ENCODE peak calls at places on chromosomes 11 and 22, in five cellular contexts. One of them, this sample, is unnamed.
A peak's percentile ranks its signal among the peaks of the same experiment; 100 is the strongest.

GRCh38 chr11:34263462-34264186 is 94.2 kb downstream of the ABTB2 start:
- DNase-seq in tibial nerve: no peak
- DNase-seq in naive thymus-derived CD4-positive, alpha-beta T cell: no peak
- DNase-seq in psoas muscle: peak; percentile 72
- DNase-seq in IMR-90: peak; percentile 82
- DNase-seq in this sample: no peak

GRCh38 chr11:45321031-45321595 is 35.0 kb upstream of the SYT13 start:
- DNase-seq in IMR-90: no peak
- DNase-seq in naive thymus-derived CD4-positive, alpha-beta T cell: no peak
- DNase-seq in tibial nerve: no peak
- DNase-seq in psoas muscle: no peak
- DNase-seq in this sample: no peak

GRCh38 chr11:86941077-86941870 is 13.9 kb downstream of the FZD4 start:
- DNase-seq in IMR-90: peak; percentile 25
- DNase-seq in tibial nerve: no peak
- DNase-seq in psoas muscle: no peak
- DNase-seq in naive thymus-derived CD4-positive, alpha-beta T cell: no peak
- DNase-seq in this sample: no peak

GRCh38 chr11:47967577-47968230 is 12.7 kb upstream of the PTPRJ start:
- DNase-seq in tibial nerve: no peak
- DNase-seq in psoas muscle: no peak
- DNase-seq in IMR-90: peak; percentile 32
- DNase-seq in naive thymus-derived CD4-positive, alpha-beta T cell: no peak
- DNase-seq in this sample: no peak

GRCh38 chr22:43127166-43127908 is 15.9 kb downstream of the MCAT start:
- DNase-seq in tibial nerve: no peak
- DNase-seq in psoas muscle: no peak
- DNase-seq in naive thymus-derived CD4-positive, alpha-beta T cell: no peak
- DNase-seq in IMR-90: no peak
- DNase-seq in this sample: no peak

GRCh38 chr11:112903310-112903709 is 57.9 kb upstream of the NCAM1 start:
- DNase-seq in psoas muscle: no peak
- DNase-seq in IMR-90: no peak
- DNase-seq in naive thymus-derived CD4-positive, alpha-beta T cell: no peak
- DNase-seq in tibial nerve: no peak
- DNase-seq in this sample: no peak

GRCh38 chr11:86761978-86762377 is 38.4 kb upstream of the PRSS23 start:
- DNase-seq in IMR-90: peak; percentile 72
- DNase-seq in psoas muscle: no peak
- DNase-seq in naive thymus-derived CD4-positive, alpha-beta T cell: no peak
- DNase-seq in tibial nerve: no peak
- DNase-seq in this sample: no peak

GRCh38 chr22:29587938-29588699 is 7.2 kb upstream of the NIPSNAP1 start:
- DNase-seq in naive thymus-derived CD4-positive, alpha-beta T cell: no peak
- DNase-seq in tibial nerve: no peak
- DNase-seq in psoas muscle: no peak
- DNase-seq in IMR-90: peak; percentile 92
- DNase-seq in this sample: no peak

GRCh38 chr11:46291441-46292143 is 14.1 kb downstream of the CREB3L1 start:
- DNase-seq in psoas muscle: peak; percentile 57
- DNase-seq in naive thymus-derived CD4-positive, alpha-beta T cell: no peak
- DNase-seq in IMR-90: peak; percentile 86
- DNase-seq in tibial nerve: no peak
- DNase-seq in this sample: no peak

GRCh38 chr22:19514831-19515565 is 9.2 kb downstream of the CLDN5 start:
- DNase-seq in IMR-90: peak; percentile 31
- DNase-seq in tibial nerve: no peak
- DNase-seq in naive thymus-derived CD4-positive, alpha-beta T cell: no peak
- DNase-seq in psoas muscle: no peak
- DNase-seq in this sample: no peak

GRCh38 chr11:125036933-125037332 is 26.2 kb upstream of the SLC37A2 start:
- DNase-seq in tibial nerve: no peak
- DNase-seq in IMR-90: peak; percentile 98
- DNase-seq in psoas muscle: no peak
- DNase-seq in naive thymus-derived CD4-positive, alpha-beta T cell: no peak
- DNase-seq in this sample: no peak

GRCh38 chr11:76859708-76860233 is 947 bp upstream of the ACER3 start:
- DNase-seq in naive thymus-derived CD4-positive, alpha-beta T cell: no peak
- DNase-seq in psoas muscle: no peak
- DNase-seq in IMR-90: no peak
- DNase-seq in tibial nerve: no peak
- DNase-seq in this sample: no peak
- H3K4me1 ChIP-seq in naive thymus-derived CD4-positive, alpha-beta T cell: peaks cover 11% of the 10 kb centered on the region
- H3K4me1 ChIP-seq in psoas muscle: peaks cover 22% of the 10 kb centered on the region
- H3K4me1 ChIP-seq in IMR-90: peaks cover 6% of the 10 kb centered on the region
- H3K4me1 ChIP-seq in tibial nerve: no peaks in the 10 kb centered on the region
- H3K4me1 ChIP-seq in this sample: peaks cover 22% of the 10 kb centered on the region

GRCh38 chr11:5280582-5281102 is 10.9 kb upstream of the HBE1 start:
- DNase-seq in IMR-90: peak; percentile 100
- DNase-seq in psoas muscle: peak; percentile 54
- DNase-seq in naive thymus-derived CD4-positive, alpha-beta T cell: no peak
- DNase-seq in tibial nerve: no peak
- DNase-seq in this sample: no peak
- H3K27ac ChIP-seq in IMR-90: peak overlapping the region; percentile 85
- H3K27ac ChIP-seq in psoas muscle: no peak overlapping the region
- H3K27ac ChIP-seq in naive thymus-derived CD4-positive, alpha-beta T cell: no peak overlapping the region
- H3K27ac ChIP-seq in tibial nerve: no peak overlapping the region
- H3K27ac ChIP-seq in this sample: no peak overlapping the region

GRCh38 chr11:128575174-128575955 is 12.0 kb downstream of the ETS1 start:
- DNase-seq in tibial nerve: no peak
- DNase-seq in IMR-90: no peak
- DNase-seq in naive thymus-derived CD4-positive, alpha-beta T cell: no peak
- DNase-seq in psoas muscle: no peak
- DNase-seq in this sample: no peak

GRCh38 chr11:128575956-128576340 is 11.4 kb downstream of the ETS1 start:
- DNase-seq in naive thymus-derived CD4-positive, alpha-beta T cell: no peak
- DNase-seq in IMR-90: peak; percentile 69
- DNase-seq in psoas muscle: no peak
- DNase-seq in tibial nerve: no peak
- DNase-seq in this sample: no peak

GRCh38 chr11:128573674-128574073 is 13.7 kb downstream of the ETS1 start:
- DNase-seq in psoas muscle: no peak
- DNase-seq in IMR-90: no peak
- DNase-seq in naive thymus-derived CD4-positive, alpha-beta T cell: no peak
- DNase-seq in tibial nerve: no peak
- DNase-seq in this sample: no peak

GRCh38 chr11:128572965-128573364 is 14.4 kb downstream of the ETS1 start:
- DNase-seq in IMR-90: no peak
- DNase-seq in naive thymus-derived CD4-positive, alpha-beta T cell: no peak
- DNase-seq in psoas muscle: no peak
- DNase-seq in tibial nerve: no peak
- DNase-seq in this sample: no peak

GRCh38 chr11:128574576-128575011 is 12.8 kb downstream of the ETS1 start:
- DNase-seq in psoas muscle: no peak
- DNase-seq in IMR-90: peak; percentile 72
- DNase-seq in tibial nerve: no peak
- DNase-seq in naive thymus-derived CD4-positive, alpha-beta T cell: no peak
- DNase-seq in this sample: no peak
- H3K4me1 ChIP-seq in psoas muscle: peaks cover 11% of the 10 kb centered on the region
- H3K4me1 ChIP-seq in IMR-90: peaks cover 7% of the 10 kb centered on the region
- H3K4me1 ChIP-seq in tibial nerve: no peaks in the 10 kb centered on the region
- H3K4me1 ChIP-seq in naive thymus-derived CD4-positive, alpha-beta T cell: peaks cover 18% of the 10 kb centered on the region
- H3K4me1 ChIP-seq in this sample: peaks cover 9% of the 10 kb centered on the region

GRCh38 chr11:134385171-134385570 is 26.9 kb downstream of the B3GAT1 start:
- DNase-seq in psoas muscle: no peak
- DNase-seq in IMR-90: no peak
- DNase-seq in tibial nerve: no peak
- DNase-seq in naive thymus-derived CD4-positive, alpha-beta T cell: no peak
- DNase-seq in this sample: no peak
- H3K27ac ChIP-seq in psoas muscle: no peak overlapping the region
- H3K27ac ChIP-seq in IMR-90: no peak overlapping the region
- H3K27ac ChIP-seq in tibial nerve: no peak overlapping the region
- H3K27ac ChIP-seq in naive thymus-derived CD4-positive, alpha-beta T cell: no peak overlapping the region
- H3K27ac ChIP-seq in this sample: no peak overlapping the region

DNA sequence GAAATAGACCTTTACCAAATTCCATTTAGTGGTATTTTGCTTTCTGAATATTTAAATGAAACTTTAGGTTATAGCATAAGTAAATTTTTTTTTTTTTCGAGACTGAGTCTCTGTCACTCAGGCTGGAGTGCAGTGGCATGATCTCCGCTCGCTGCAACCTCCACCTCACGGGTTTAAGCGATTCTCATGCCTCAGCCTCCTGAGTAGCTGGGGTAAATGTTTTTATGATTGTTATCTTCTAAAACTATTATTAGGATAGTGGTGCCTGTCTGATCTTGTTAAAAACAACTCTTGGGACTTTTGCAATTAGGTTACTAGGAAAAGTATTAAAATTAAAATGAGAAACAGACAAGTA is 20.6 kb downstream of the CRKL start:
- DNase-seq in naive thymus-derived CD4-positive, alpha-beta T cell: no peak
- DNase-seq in tibial nerve: no peak
- DNase-seq in IMR-90: no peak
- DNase-seq in psoas muscle: no peak
- DNase-seq in this sample: no peak
- H3K4me1 ChIP-seq in naive thymus-derived CD4-positive, alpha-beta T cell: peaks cover 25% of the 10 kb centered on the region
- H3K4me1 ChIP-seq in tibial nerve: no peaks in the 10 kb centered on the region
- H3K4me1 ChIP-seq in IMR-90: peaks cover 8% of the 10 kb centered on the region
- H3K4me1 ChIP-seq in psoas muscle: peaks cover 41% of the 10 kb centered on the region
- H3K4me1 ChIP-seq in this sample: peaks cover 83% of the 10 kb centered on the region

GRCh38 chr11:17179972-17180371 is 27.8 kb downstream of the PIK3C2A start:
- DNase-seq in naive thymus-derived CD4-positive, alpha-beta T cell: no peak
- DNase-seq in psoas muscle: no peak
- DNase-seq in IMR-90: no peak
- DNase-seq in tibial nerve: no peak
- DNase-seq in this sample: no peak
- H3K27ac ChIP-seq in naive thymus-derived CD4-positive, alpha-beta T cell: no peak overlapping the region
- H3K27ac ChIP-seq in psoas muscle: no peak overlapping the region
- H3K27ac ChIP-seq in IMR-90: no peak overlapping the region
- H3K27ac ChIP-seq in tibial nerve: no peak overlapping the region
- H3K27ac ChIP-seq in this sample: no peak overlapping the region

This sample was measured in CD4-positive, alpha-beta memory T cell.